ENCODE peak calls at places on chromosomes 11 and 22, in nine cellular contexts. One of them, this sample, is unnamed.

GRCh38 chr11:18790820-18791174 is 801 bp downstream of the PTPN5 start:
- DNase-seq in naive thymus-derived CD4-positive, alpha-beta T cell: no peak
- DNase-seq in tibial artery: no peak
- DNase-seq in brain microvascular endothelial cell: no peak
- DNase-seq in fibroblast of mammary gland: no peak
- DNase-seq in right lobe of liver: no peak
- DNase-seq in cardiac fibroblast: no peak
- DNase-seq in neural progenitor cell: no peak
- DNase-seq in PC-3: no peak
- DNase-seq in this sample: no peak

GRCh38 chr11:113202431-113202830 is 112.0 kb upstream of the TTC12 start:
- DNase-seq in naive thymus-derived CD4-positive, alpha-beta T cell: no peak
- DNase-seq in tibial artery: no peak
- DNase-seq in brain microvascular endothelial cell: no peak
- DNase-seq in fibroblast of mammary gland: no peak
- DNase-seq in right lobe of liver: no peak
- DNase-seq in cardiac fibroblast: no peak
- DNase-seq in neural progenitor cell: no peak
- DNase-seq in PC-3: peak
- DNase-seq in this sample: no peak

GRCh38 chr11:73734996-73735395 is 25.9 kb downstream of the RAB6A start:
- DNase-seq in naive thymus-derived CD4-positive, alpha-beta T cell: no peak
- DNase-seq in tibial artery: no peak
- DNase-seq in brain microvascular endothelial cell: no peak
- DNase-seq in fibroblast of mammary gland: no peak
- DNase-seq in right lobe of liver: no peak
- DNase-seq in cardiac fibroblast: no peak
- DNase-seq in neural progenitor cell: no peak
- DNase-seq in PC-3: no peak
- DNase-seq in this sample: no peak

GRCh38 chr11:86119062-86119461 is 50.2 kb upstream of the PICALM start:
- DNase-seq in naive thymus-derived CD4-positive, alpha-beta T cell: no peak
- DNase-seq in tibial artery: no peak
- DNase-seq in brain microvascular endothelial cell: no peak
- DNase-seq in fibroblast of mammary gland: no peak
- DNase-seq in right lobe of liver: no peak
- DNase-seq in cardiac fibroblast: peak
- DNase-seq in neural progenitor cell: no peak
- DNase-seq in PC-3: no peak
- DNase-seq in this sample: no peak

GRCh38 chr11:17015639-17016125 is 1.5 kb upstream of the PLEKHA7 start:
- DNase-seq in naive thymus-derived CD4-positive, alpha-beta T cell: no peak
- DNase-seq in tibial artery: no peak
- DNase-seq in brain microvascular endothelial cell: no peak
- DNase-seq in fibroblast of mammary gland: peak
- DNase-seq in right lobe of liver: peak
- DNase-seq in cardiac fibroblast: peak
- DNase-seq in neural progenitor cell: no peak
- DNase-seq in PC-3: no peak
- DNase-seq in this sample: peak

GRCh38 chr22:39292002-39292401 is 27.4 kb downstream of the RPL3 start:
- DNase-seq in naive thymus-derived CD4-positive, alpha-beta T cell: no peak
- DNase-seq in tibial artery: no peak
- DNase-seq in brain microvascular endothelial cell: no peak
- DNase-seq in fibroblast of mammary gland: no peak
- DNase-seq in right lobe of liver: no peak
- DNase-seq in cardiac fibroblast: no peak
- DNase-seq in neural progenitor cell: no peak
- DNase-seq in PC-3: peak
- DNase-seq in this sample: no peak

GRCh38 chr11:45745065-45745811 is 59.7 kb upstream of the SLC35C1 start:
- DNase-seq in naive thymus-derived CD4-positive, alpha-beta T cell: no peak
- DNase-seq in tibial artery: peak
- DNase-seq in brain microvascular endothelial cell: no peak
- DNase-seq in fibroblast of mammary gland: no peak
- DNase-seq in right lobe of liver: no peak
- DNase-seq in cardiac fibroblast: peak
- DNase-seq in neural progenitor cell: no peak
- DNase-seq in PC-3: no peak
- DNase-seq in this sample: no peak

GRCh38 chr11:107591098-107591445 is at the start of gene ELMOD1:
- DNase-seq in naive thymus-derived CD4-positive, alpha-beta T cell: no peak
- DNase-seq in tibial artery: peak
- DNase-seq in brain microvascular endothelial cell: peak
- DNase-seq in fibroblast of mammary gland: peak
- DNase-seq in right lobe of liver: peak
- DNase-seq in cardiac fibroblast: peak
- DNase-seq in neural progenitor cell: peak
- DNase-seq in PC-3: peak
- DNase-seq in this sample: no peak

GRCh38 chr22:43796567-43796966 is 15.5 kb downstream of the EFCAB6 start:
- DNase-seq in naive thymus-derived CD4-positive, alpha-beta T cell: no peak
- DNase-seq in tibial artery: no peak
- DNase-seq in brain microvascular endothelial cell: peak
- DNase-seq in fibroblast of mammary gland: peak
- DNase-seq in right lobe of liver: no peak
- DNase-seq in cardiac fibroblast: peak
- DNase-seq in neural progenitor cell: peak
- DNase-seq in PC-3: peak
- DNase-seq in this sample: peak

GRCh38 chr11:78698612-78699011 is 123.9 kb upstream of the NARS2 start:
- DNase-seq in naive thymus-derived CD4-positive, alpha-beta T cell: no peak
- DNase-seq in tibial artery: peak
- DNase-seq in brain microvascular endothelial cell: peak
- DNase-seq in fibroblast of mammary gland: peak
- DNase-seq in right lobe of liver: no peak
- DNase-seq in cardiac fibroblast: peak
- DNase-seq in neural progenitor cell: no peak
- DNase-seq in PC-3: peak
- DNase-seq in this sample: peak

GRCh38 chr11:62544521-62545436 is 1.8 kb downstream of the AHNAK start:
- DNase-seq in naive thymus-derived CD4-positive, alpha-beta T cell: no peak
- DNase-seq in tibial artery: no peak
- DNase-seq in brain microvascular endothelial cell: no peak
- DNase-seq in fibroblast of mammary gland: no peak
- DNase-seq in right lobe of liver: no peak
- DNase-seq in cardiac fibroblast: no peak
- DNase-seq in neural progenitor cell: peak
- DNase-seq in PC-3: peak
- DNase-seq in this sample: no peak

GRCh38 chr11:19725379-19726079 is 12.9 kb downstream of the NAV2 start:
- DNase-seq in naive thymus-derived CD4-positive, alpha-beta T cell: no peak
- DNase-seq in tibial artery: no peak
- DNase-seq in brain microvascular endothelial cell: no peak
- DNase-seq in fibroblast of mammary gland: no peak
- DNase-seq in right lobe of liver: peak
- DNase-seq in cardiac fibroblast: no peak
- DNase-seq in neural progenitor cell: no peak
- DNase-seq in PC-3: peak
- DNase-seq in this sample: no peak

GRCh38 chr22:38012604-38013072 is 28.3 kb upstream of the SOX10 start:
- DNase-seq in naive thymus-derived CD4-positive, alpha-beta T cell: no peak
- DNase-seq in tibial artery: no peak
- DNase-seq in brain microvascular endothelial cell: peak
- DNase-seq in fibroblast of mammary gland: peak
- DNase-seq in right lobe of liver: no peak
- DNase-seq in cardiac fibroblast: peak
- DNase-seq in neural progenitor cell: no peak
- DNase-seq in PC-3: no peak
- DNase-seq in this sample: no peak

GRCh38 chr22:30277547-30278344 is 11.1 kb upstream of the OSM start:
- DNase-seq in naive thymus-derived CD4-positive, alpha-beta T cell: no peak
- DNase-seq in tibial artery: peak
- DNase-seq in brain microvascular endothelial cell: peak
- DNase-seq in fibroblast of mammary gland: peak
- DNase-seq in right lobe of liver: no peak
- DNase-seq in cardiac fibroblast: peak
- DNase-seq in neural progenitor cell: peak
- DNase-seq in PC-3: peak
- DNase-seq in this sample: peak

GRCh38 chr22:29270475-29271271 is 2.6 kb downstream of the EWSR1 start:
- DNase-seq in naive thymus-derived CD4-positive, alpha-beta T cell: no peak
- DNase-seq in tibial artery: no peak
- DNase-seq in brain microvascular endothelial cell: peak
- DNase-seq in fibroblast of mammary gland: peak
- DNase-seq in right lobe of liver: no peak
- DNase-seq in cardiac fibroblast: peak
- DNase-seq in neural progenitor cell: peak
- DNase-seq in PC-3: peak
- DNase-seq in this sample: no peak

GRCh38 chr11:80477178-80477577 is 1036.3 kb upstream of the TENM4 start:
- DNase-seq in naive thymus-derived CD4-positive, alpha-beta T cell: no peak
- DNase-seq in tibial artery: no peak
- DNase-seq in brain microvascular endothelial cell: no peak
- DNase-seq in fibroblast of mammary gland: no peak
- DNase-seq in right lobe of liver: no peak
- DNase-seq in cardiac fibroblast: no peak
- DNase-seq in neural progenitor cell: no peak
- DNase-seq in PC-3: no peak
- DNase-seq in this sample: no peak

DNA sequence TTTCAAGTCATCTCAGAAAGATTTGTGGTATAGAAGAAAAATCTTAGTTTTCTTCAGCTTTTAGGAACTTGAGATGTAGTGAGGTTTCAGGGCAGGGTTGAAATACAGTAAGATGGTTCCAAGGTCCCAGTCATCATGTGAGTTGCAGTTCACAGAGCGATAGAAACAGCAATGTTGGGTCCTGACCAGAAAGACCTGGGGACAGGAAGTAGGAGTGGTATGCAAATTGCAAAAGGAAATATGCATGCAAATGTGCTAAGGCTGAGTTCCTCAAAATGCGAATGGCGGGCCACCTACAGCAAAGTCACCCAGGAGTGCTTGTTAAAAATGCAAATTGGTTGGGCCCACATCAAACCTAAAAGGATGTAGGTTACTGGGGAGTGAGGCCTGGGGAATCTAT is 1032.7 kb upstream of the TENM4 start:
- DNase-seq in naive thymus-derived CD4-positive, alpha-beta T cell: no peak
- DNase-seq in tibial artery: no peak
- DNase-seq in brain microvascular endothelial cell: no peak
- DNase-seq in fibroblast of mammary gland: no peak
- DNase-seq in right lobe of liver: no peak
- DNase-seq in cardiac fibroblast: no peak
- DNase-seq in neural progenitor cell: no peak
- DNase-seq in PC-3: no peak
- DNase-seq in this sample: no peak
- H3K4me3 ChIP-seq in naive thymus-derived CD4-positive, alpha-beta T cell: no peak
- H3K4me3 ChIP-seq in tibial artery: no peak
- H3K4me3 ChIP-seq in brain microvascular endothelial cell: no peak
- H3K4me3 ChIP-seq in fibroblast of mammary gland: no peak
- H3K4me3 ChIP-seq in right lobe of liver: no peak
- H3K4me3 ChIP-seq in cardiac fibroblast: no peak
- H3K4me3 ChIP-seq in neural progenitor cell: no peak
- H3K4me3 ChIP-seq in PC-3: no peak
- H3K4me3 ChIP-seq in this sample: no peak

DNA sequence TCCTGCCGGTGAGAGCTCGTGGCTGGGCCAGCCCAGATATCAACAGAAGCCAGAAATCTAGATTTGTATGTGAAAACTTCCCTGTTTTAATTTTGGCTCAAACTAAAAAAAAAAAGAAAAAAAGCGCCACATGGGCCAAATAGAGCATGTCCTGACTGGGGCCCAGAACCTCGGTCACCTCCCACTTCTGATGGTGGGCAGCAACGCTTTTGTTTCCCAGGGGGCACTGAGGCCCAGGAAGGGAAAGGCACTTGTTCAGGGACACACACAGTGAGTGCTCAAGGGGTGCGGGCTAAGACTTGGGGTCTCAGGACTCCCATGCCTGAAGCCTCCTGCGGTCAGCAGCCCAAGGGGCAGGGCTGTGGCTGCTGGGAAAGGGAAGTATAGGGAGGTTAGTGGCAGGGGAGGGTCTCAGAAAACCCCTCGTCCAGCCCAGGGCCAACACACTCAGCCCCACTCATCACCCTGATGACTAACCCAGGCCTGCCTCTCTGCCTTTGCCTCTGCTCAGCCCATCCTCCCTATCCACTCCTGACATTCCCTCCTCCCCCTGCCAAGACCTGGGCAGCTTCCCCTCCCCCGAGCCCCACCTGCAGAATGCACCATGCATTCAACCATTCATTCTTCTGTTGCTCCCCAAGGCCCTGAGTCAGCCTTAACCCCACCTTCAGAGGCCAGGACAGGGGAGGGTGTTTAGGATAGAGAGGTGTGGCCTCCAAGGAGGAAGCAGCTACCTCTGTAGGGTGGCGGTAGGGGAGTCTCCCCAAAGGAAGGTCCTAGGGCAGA is 30.0 kb upstream of the TCF20 start:
- DNase-seq in naive thymus-derived CD4-positive, alpha-beta T cell: no peak
- DNase-seq in tibial artery: no peak
- DNase-seq in brain microvascular endothelial cell: no peak
- DNase-seq in fibroblast of mammary gland: no peak
- DNase-seq in right lobe of liver: no peak
- DNase-seq in cardiac fibroblast: no peak
- DNase-seq in neural progenitor cell: no peak
- DNase-seq in PC-3: peak
- DNase-seq in this sample: no peak
- H3K4me3 ChIP-seq in naive thymus-derived CD4-positive, alpha-beta T cell: peak
- H3K4me3 ChIP-seq in tibial artery: no peak
- H3K4me3 ChIP-seq in brain microvascular endothelial cell: no peak
- H3K4me3 ChIP-seq in fibroblast of mammary gland: no peak
- H3K4me3 ChIP-seq in right lobe of liver: no peak
- H3K4me3 ChIP-seq in cardiac fibroblast: no peak
- H3K4me3 ChIP-seq in neural progenitor cell: peak
- H3K4me3 ChIP-seq in PC-3: no peak
- H3K4me3 ChIP-seq in this sample: no peak

GRCh38 chr11:35969089-35970046 is 25.5 kb downstream of the LDLRAD3 start:
- DNase-seq in naive thymus-derived CD4-positive, alpha-beta T cell: no peak
- DNase-seq in tibial artery: no peak
- DNase-seq in brain microvascular endothelial cell: no peak
- DNase-seq in fibroblast of mammary gland: no peak
- DNase-seq in right lobe of liver: no peak
- DNase-seq in cardiac fibroblast: no peak
- DNase-seq in neural progenitor cell: no peak
- DNase-seq in PC-3: peak
- DNase-seq in this sample: no peak
- H3K4me3 ChIP-seq in naive thymus-derived CD4-positive, alpha-beta T cell: no peak
- H3K4me3 ChIP-seq in tibial artery: no peak
- H3K4me3 ChIP-seq in brain microvascular endothelial cell: no peak
- H3K4me3 ChIP-seq in fibroblast of mammary gland: no peak
- H3K4me3 ChIP-seq in right lobe of liver: no peak
- H3K4me3 ChIP-seq in cardiac fibroblast: no peak
- H3K4me3 ChIP-seq in neural progenitor cell: no peak
- H3K4me3 ChIP-seq in PC-3: no peak
- H3K4me3 ChIP-seq in this sample: no peak

DNA sequence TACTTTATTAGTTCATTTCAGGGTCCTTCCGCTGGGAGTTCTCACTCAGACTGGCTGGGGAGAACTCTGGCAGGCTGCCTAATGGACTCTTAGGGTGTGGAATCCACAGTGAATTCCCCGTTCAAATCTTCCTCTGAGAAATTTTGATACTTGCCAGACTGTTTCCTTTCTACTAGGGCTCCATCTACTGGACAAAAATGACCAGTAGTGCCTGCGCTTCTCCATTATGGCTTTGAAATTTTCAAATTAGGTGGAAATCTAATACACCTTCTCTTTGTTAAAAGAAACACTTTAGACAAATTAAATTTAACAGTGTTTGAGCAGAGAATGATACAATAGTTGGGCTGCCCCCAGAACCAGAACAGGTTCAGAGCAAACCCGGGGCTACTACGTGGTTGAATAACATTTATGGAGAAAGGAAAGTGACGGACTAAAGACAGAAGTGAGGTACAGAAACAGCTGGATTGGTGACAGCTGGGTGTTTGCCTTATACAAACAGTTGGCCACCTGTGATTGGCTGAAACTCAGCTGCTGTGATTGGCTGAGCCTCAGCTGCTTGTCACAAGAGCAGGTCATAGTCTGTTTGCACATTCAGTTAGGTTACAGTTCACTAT is 52.9 kb upstream of the FDX1 start:
- DNase-seq in naive thymus-derived CD4-positive, alpha-beta T cell: peak
- DNase-seq in tibial artery: peak
- DNase-seq in brain microvascular endothelial cell: peak
- DNase-seq in fibroblast of mammary gland: peak
- DNase-seq in right lobe of liver: peak
- DNase-seq in cardiac fibroblast: peak
- DNase-seq in neural progenitor cell: peak
- DNase-seq in PC-3: peak
- DNase-seq in this sample: peak
- H3K4me3 ChIP-seq in naive thymus-derived CD4-positive, alpha-beta T cell: no peak
- H3K4me3 ChIP-seq in tibial artery: peak
- H3K4me3 ChIP-seq in brain microvascular endothelial cell: no peak
- H3K4me3 ChIP-seq in fibroblast of mammary gland: no peak
- H3K4me3 ChIP-seq in right lobe of liver: no peak
- H3K4me3 ChIP-seq in cardiac fibroblast: no peak
- H3K4me3 ChIP-seq in neural progenitor cell: no peak
- H3K4me3 ChIP-seq in PC-3: peak
- H3K4me3 ChIP-seq in this sample: peak